ENCODE peak calls at places on chromosomes 3 and 15, in six cellular contexts. One of them, this sample, is unnamed.

GRCh38 chr3:157502916-157503620 is at the start of gene VEPH1:
- DNase-seq in stomach: no peak
- DNase-seq in Calu3: peak
- DNase-seq in fibroblast of mammary gland: peak
- DNase-seq in myocyte: peak
- DNase-seq in Kasumi-1: no peak
- DNase-seq in this sample: no peak

GRCh38 chr15:65532738-65533051 is 2.4 kb downstream of the HACD3 start:
- DNase-seq in fibroblast of mammary gland: peak
- DNase-seq in Calu3: no peak
- DNase-seq in stomach: no peak
- DNase-seq in myocyte: no peak
- DNase-seq in Kasumi-1: no peak
- DNase-seq in this sample: no peak

GRCh38 chr3:140391041-140391440 is 286.8 kb upstream of the TRIM42 start:
- DNase-seq in stomach: no peak
- DNase-seq in Calu3: no peak
- DNase-seq in myocyte: no peak
- DNase-seq in fibroblast of mammary gland: no peak
- DNase-seq in Kasumi-1: no peak
- DNase-seq in this sample: no peak

GRCh38 chr15:73386238-73386637 is 17.5 kb upstream of the HCN4 start:
- DNase-seq in stomach: no peak
- DNase-seq in myocyte: no peak
- DNase-seq in fibroblast of mammary gland: no peak
- DNase-seq in Kasumi-1: no peak
- DNase-seq in Calu3: no peak
- DNase-seq in this sample: no peak

GRCh38 chr15:41102854-41103253 is 13.2 kb downstream of the INO80 start:
- DNase-seq in myocyte: no peak
- DNase-seq in Calu3: no peak
- DNase-seq in Kasumi-1: no peak
- DNase-seq in fibroblast of mammary gland: no peak
- DNase-seq in stomach: no peak
- DNase-seq in this sample: no peak

GRCh38 chr3:50573566-50574279 is 4.4 kb downstream of the HEMK1 start:
- DNase-seq in stomach: no peak
- DNase-seq in Calu3: no peak
- DNase-seq in Kasumi-1: no peak
- DNase-seq in myocyte: no peak
- DNase-seq in fibroblast of mammary gland: no peak
- DNase-seq in this sample: no peak

GRCh38 chr3:71724584-71725278 is 471 bp downstream of the EIF4E3 start:
- DNase-seq in Kasumi-1: no peak
- DNase-seq in stomach: peak
- DNase-seq in Calu3: peak
- DNase-seq in myocyte: peak
- DNase-seq in fibroblast of mammary gland: no peak
- DNase-seq in this sample: peak

GRCh38 chr3:168884353-168884903 is 779.1 kb downstream of the MECOM start:
- DNase-seq in Calu3: peak
- DNase-seq in fibroblast of mammary gland: peak
- DNase-seq in stomach: peak
- DNase-seq in Kasumi-1: no peak
- DNase-seq in myocyte: peak
- DNase-seq in this sample: no peak

GRCh38 chr3:46921041-46921440 is 43.5 kb downstream of the PTH1R start:
- DNase-seq in fibroblast of mammary gland: no peak
- DNase-seq in stomach: no peak
- DNase-seq in Calu3: no peak
- DNase-seq in Kasumi-1: no peak
- DNase-seq in myocyte: no peak
- DNase-seq in this sample: peak

GRCh38 chr3:130772124-130772523 is 25.5 kb upstream of the PIK3R4 start:
- DNase-seq in Kasumi-1: peak
- DNase-seq in myocyte: no peak
- DNase-seq in fibroblast of mammary gland: no peak
- DNase-seq in Calu3: no peak
- DNase-seq in stomach: no peak
- DNase-seq in this sample: no peak

GRCh38 chr15:74869726-74870407 is 3.3 kb downstream of the SCAMP2 start:
- DNase-seq in stomach: peak
- DNase-seq in Calu3: no peak
- DNase-seq in myocyte: peak
- DNase-seq in Kasumi-1: peak
- DNase-seq in fibroblast of mammary gland: peak
- DNase-seq in this sample: no peak

GRCh38 chr3:16550305-16550675 is 36.8 kb upstream of the RFTN1 start:
- DNase-seq in Calu3: no peak
- DNase-seq in fibroblast of mammary gland: no peak
- DNase-seq in stomach: no peak
- DNase-seq in Kasumi-1: no peak
- DNase-seq in myocyte: no peak
- DNase-seq in this sample: no peak

GRCh38 chr3:45635475-45636256 is 41.1 kb downstream of the LIMD1 start:
- DNase-seq in myocyte: peak
- DNase-seq in fibroblast of mammary gland: peak
- DNase-seq in Kasumi-1: no peak
- DNase-seq in Calu3: peak
- DNase-seq in stomach: no peak
- DNase-seq in this sample: no peak

This sample was measured in kidney.